ENCODE peak calls at places on chromosomes 5 and 9, in nine cellular contexts. S is left cardiac atrium; B is activated CD4-positive, alpha-beta T cell treated with anti-CD3 and anti-CD28 coated beads, Interleukin-2, amount 50 U/mL, for 48 hours; I is choroid plexus epithelial cell; T is H54; D is amniotic stem cell; Z is GM12865; V is Karpas-422; H is nucleus accumbens. W is an unnamed sample.
A peak's percentile ranks its signal among the peaks of the same experiment; 100 is the strongest.

GRCh38 chr9:77099388-77099787 is 77.9 kb upstream of the VPS13A start:
- DNase-seq in S (no peak), I (no peak), D (no peak), V (no peak), T (no peak), Z (no peak), B (no peak), H (no peak), W (no peak)

GRCh38 chr5:137035480-137035878 is 463.6 kb downstream of the SPOCK1 start:
- DNase-seq in T (no peak), I (no peak), S (no peak), D (no peak), V (no peak), Z (no peak), H (no peak), B (no peak), W (no peak)

GRCh38 chr5:5490774-5491347 is 68.4 kb downstream of the ICE1 start:
- DNase-seq in S (no peak), Z (no peak), I (no peak), V (no peak), H (no peak), B (no peak), T (no peak), D (no peak), W (no peak)

GRCh38 chr5:78243639-78244038 is 50.9 kb downstream of the AP3B1 start:
- DNase-seq in I (peak; percentile 67), V (no peak), D (peak; percentile 5), B (no peak), H (no peak), T (peak; percentile 7), S (no peak), Z (no peak), W (no peak)

GRCh38 chr5:151208481-151208914 is 15.4 kb downstream of the CCDC69 start:
- DNase-seq in V (no peak), I (no peak), B (no peak), Z (no peak), D (no peak), T (no peak), S (peak; percentile 52), H (no peak), W (peak; percentile 39)

GRCh38 chr5:106488407-106488806 is 1182.3 kb downstream of the EFNA5 start:
- DNase-seq in B (no peak), S (no peak), I (no peak), T (no peak), D (no peak), Z (no peak), V (no peak), H (no peak), W (no peak)

GRCh38 chr9:137429546-137429890 is 6.3 kb downstream of the NOXA1 start:
- DNase-seq in V (no peak), H (no peak), D (no peak), T (no peak), B (no peak), I (no peak), Z (no peak), S (peak; percentile 20), W (no peak)

GRCh38 chr5:51226420-51226735 is 156.9 kb upstream of the ISL1 start:
- DNase-seq in D (no peak), H (no peak), S (no peak), T (no peak), I (no peak), Z (no peak), B (no peak), V (no peak), W (no peak)

GRCh38 chr5:78611161-78611605 is 37.4 kb downstream of the LHFPL2 start:
- DNase-seq in Z (no peak), B (no peak), T (peak; percentile 23), I (no peak), V (no peak), S (no peak), D (no peak), H (no peak), W (peak; percentile 45)

GRCh38 chr5:151477106-151477505 is 29.7 kb downstream of the SLC36A1 start:
- DNase-seq in Z (no peak), D (no peak), H (no peak), B (no peak), I (peak; percentile 73), V (no peak), T (no peak), S (no peak), W (no peak)

GRCh38 chr5:73497537-73498056 is 645 bp upstream of the BTF3 start:
- DNase-seq in H (no peak), B (no peak), T (no peak), I (no peak), D (no peak), V (no peak), S (no peak), Z (no peak), W (peak; percentile 10)

GRCh38 chr9:125043631-125044030 is 99.7 kb downstream of the SCAI start:
- DNase-seq in B (no peak), Z (no peak), H (no peak), D (no peak), T (no peak), I (no peak), S (no peak), V (no peak), W (no peak)

GRCh38 chr9:34759432-34760134 is 49.6 kb upstream of the CCL21 start:
- DNase-seq in H (peak; percentile 49), V (no peak), Z (no peak), D (no peak), S (no peak), B (no peak), T (no peak), I (no peak), W (no peak)

W was measured in SJSA1.